ENCODE peak calls at places on chromosomes 12 and 14, in ten cellular contexts. L is KG1; W is activated CD4-positive, alpha-beta T cell treated with anti-CD3 and anti-CD28 coated beads, Interleukin-2, amount 50 U/mL, for 24 hours; V is HTR-8/SVneo; I is GM23338; K is NAMALWA; E is NCI-H2029; X is hypothalamus; A is LoVo; O is activated T-helper 1 cell treated with Interleukin-2 at 50 U/mL for 16 hours. U is an unnamed sample.

GRCh38 chr12:56104815-56105476 is 587 bp downstream of the PA2G4 start:
- DNase-seq in I (peak), O (no peak), V (no peak), K (peak), A (no peak), W (peak), X (no peak), L (no peak), E (no peak), U (no peak)

GRCh38 chr14:80978403-80978802 is 23.0 kb downstream of the TSHR start:
- DNase-seq in I (peak), K (no peak), W (no peak), A (no peak), V (no peak), E (no peak), X (no peak), L (no peak), O (no peak), U (no peak)

GRCh38 chr12:123034865-123035264 is 54.4 kb downstream of the ARL6IP4 start:
- DNase-seq in L (no peak), K (no peak), I (no peak), V (peak), E (no peak), A (no peak), X (no peak), O (no peak), W (peak), U (peak)

GRCh38 chr14:104735830-104736642 is 12.0 kb downstream of the ADSS1 start:
- DNase-seq in W (no peak), I (no peak), X (peak), V (no peak), K (no peak), O (no peak), L (no peak), A (no peak), E (no peak), U (no peak)

GRCh38 chr12:26821212-26821701 is 11.7 kb downstream of the ITPR2 start:
- DNase-seq in I (no peak), V (no peak), O (no peak), L (no peak), W (no peak), K (no peak), E (no peak), A (no peak), X (no peak), U (no peak)

GRCh38 chr14:94707494-94707893 is 62.4 kb downstream of the GSC start:
- DNase-seq in O (no peak), X (no peak), W (no peak), E (no peak), I (peak), V (no peak), L (no peak), K (peak), A (no peak), U (no peak)

GRCh38 chr14:29937116-29937515 is 9.5 kb upstream of the PRKD1 start:
- DNase-seq in O (no peak), A (no peak), L (no peak), V (no peak), E (no peak), X (no peak), W (no peak), I (no peak), K (no peak), U (no peak)

GRCh38 chr14:52835122-52835903 is 43.9 kb upstream of the GNPNAT1 start:
- DNase-seq in V (peak), A (peak), E (peak), O (no peak), X (no peak), W (no peak), L (no peak), I (peak), K (no peak), U (no peak)

GRCh38 chr12:131980263-131980662 is 30.5 kb downstream of the EP400 start:
- DNase-seq in L (no peak), I (no peak), W (no peak), X (no peak), K (peak), O (no peak), V (no peak), E (no peak), A (no peak), U (no peak)

GRCh38 chr12:97380440-97380839 is 82.2 kb upstream of the RMST start:
- DNase-seq in L (no peak), X (no peak), O (no peak), A (no peak), I (no peak), E (no peak), W (no peak), K (no peak), V (no peak), U (no peak)

GRCh38 chr14:44873536-44873935 is 88.2 kb downstream of the KLHL28 start:
- DNase-seq in L (no peak), W (no peak), V (no peak), I (peak), A (no peak), X (no peak), K (no peak), E (no peak), O (no peak), U (no peak)

GRCh38 chr12:49693931-49694439 is 13.2 kb downstream of the FMNL3 start:
- DNase-seq in A (no peak), I (no peak), V (no peak), L (no peak), E (no peak), K (no peak), W (no peak), O (no peak), X (no peak), U (no peak)

GRCh38 chr12:69630191-69630590 is 19.5 kb upstream of the LRRC10 start:
- DNase-seq in O (no peak), X (no peak), V (peak), W (no peak), I (peak), L (no peak), E (no peak), A (peak), K (peak), U (no peak)

GRCh38 chr12:122129131-122129530 is 44.9 kb downstream of the IL31 start:
- DNase-seq in I (no peak), L (no peak), O (no peak), E (no peak), W (no peak), X (no peak), K (no peak), A (no peak), V (no peak), U (no peak)

GRCh38 chr14:71716371-71716770 is 215.9 kb upstream of the RGS6 start:
- DNase-seq in X (no peak), K (no peak), L (no peak), I (no peak), A (no peak), E (no peak), O (no peak), V (no peak), W (no peak), U (no peak)

GRCh38 chr12:51320695-51321320 is 3.2 kb downstream of the BIN2 start:
- DNase-seq in A (no peak), O (no peak), V (no peak), X (no peak), I (peak), L (no peak), W (no peak), K (no peak), E (peak), U (no peak)

GRCh38 chr14:22622220-22622619 is 21.9 kb downstream of the OR6J1 start:
- DNase-seq in E (no peak), L (no peak), W (no peak), A (no peak), I (no peak), K (no peak), X (no peak), O (no peak), V (no peak), U (no peak)

GRCh38 chr12:27031531-27031930 is 9.2 kb downstream of the MED21 start:
- DNase-seq in W (no peak), E (no peak), V (no peak), X (no peak), L (no peak), A (no peak), K (no peak), I (no peak), O (no peak), U (no peak)

GRCh38 chr12:105347486-105347885 is 17.0 kb downstream of the C12orf75 start:
- DNase-seq in O (no peak), V (no peak), E (no peak), X (no peak), K (no peak), I (no peak), A (no peak), W (no peak), L (no peak), U (no peak)

GRCh38 chr12:93003540-93004239 is 74.6 kb upstream of the EEA1 start:
- DNase-seq in L (no peak), V (no peak), W (no peak), K (no peak), I (no peak), X (no peak), E (no peak), O (no peak), A (no peak), U (no peak)

GRCh38 chr12:32906407-32907165 is 10.0 kb upstream of the PKP2 start:
- DNase-seq in I (no peak), W (no peak), X (no peak), A (peak), L (no peak), O (no peak), V (no peak), E (peak), K (no peak), U (no peak)

U was measured in GOT3.